ENCODE peak calls at places on chromosomes 5 and 9, in six cellular contexts. Y is GM12878, K is HepG2, H is SK-N-SH, F is K562, W is H1. L is an unnamed sample.

GRCh38 chr5:142883025-142883424 is 112.8 kb downstream of the ARHGAP26 start:
- DNase-seq in Y (no peak), K (no peak), H (no peak), F (no peak), W (no peak), L (no peak)

GRCh38 chr5:131968396-131968954 is 23.0 kb upstream of the MEIKIN start:
- DNase-seq in Y (no peak), K (no peak), H (no peak), F (no peak), W (no peak), L (no peak)

GRCh38 chr9:109735796-109736195 is 44.2 kb upstream of the PALM2AKAP2 start:
- DNase-seq in Y (no peak), K (no peak), H (no peak), F (no peak), W (no peak), L (no peak)

GRCh38 chr5:31106742-31107546 is 86.5 kb upstream of the CDH6 start:
- DNase-seq in Y (no peak), K (no peak), H (no peak), F (no peak), W (no peak), L (no peak)

GRCh38 chr9:107847977-107848376 is 358.4 kb upstream of the KLF4 start:
- DNase-seq in Y (no peak), K (no peak), H (no peak), F (no peak), W (no peak), L (no peak)

GRCh38 chr9:124810513-124811355 is 33.8 kb downstream of the OLFML2A start:
- DNase-seq in Y (no peak), K (peak; percentile 65), H (peak; percentile 27), F (no peak), W (peak; percentile 84), L (peak; percentile 74)

GRCh38 chr5:9562101-9562500 is 16.2 kb upstream of the SEMA5A start:
- DNase-seq in Y (no peak), K (no peak), H (no peak), F (no peak), W (no peak), L (no peak)

GRCh38 chr5:96176022-96176421 is 214.4 kb upstream of the ELL2 start:
- DNase-seq in Y (no peak), K (no peak), H (no peak), F (no peak), W (no peak), L (no peak)

GRCh38 chr5:149238540-149238939 is 33.1 kb upstream of the AFAP1L1 start:
- DNase-seq in Y (no peak), K (no peak), H (no peak), F (no peak), W (no peak), L (no peak)
- H3K9ac ChIP-seq in Y (no peak overlapping the region), K (no peak overlapping the region), H (no peak overlapping the region), F (no peak overlapping the region), W (no peak overlapping the region), L (no peak overlapping the region)

DNA sequence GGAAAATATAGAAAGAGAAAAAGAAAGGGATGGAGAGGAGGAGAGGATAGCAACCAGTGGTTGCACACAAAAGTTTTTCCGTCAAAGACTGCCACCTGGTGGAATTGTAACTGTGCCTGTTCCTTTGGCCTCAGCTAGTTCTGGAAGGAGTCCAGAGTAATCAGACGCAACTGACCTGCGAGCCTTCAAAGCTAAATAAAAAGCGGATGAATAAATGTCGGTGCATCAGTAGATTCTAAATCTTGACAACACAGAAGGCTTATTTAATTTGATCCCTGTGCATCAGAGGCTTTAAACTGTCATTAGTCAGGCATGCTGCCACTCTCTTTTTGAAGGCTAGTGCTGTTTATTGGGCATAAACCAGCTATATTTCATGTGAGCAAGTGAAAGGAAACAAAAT is 132.9 kb upstream of the ACO1 start:
- DNase-seq in Y (peak; percentile 13), K (peak; percentile 80), H (peak; percentile 72), F (no peak), W (peak; percentile 33), L (peak; percentile 24)
- TF ChIP-seq SIN3A in Y (no peak), K (no peak), H (no peak), F (no peak), W (no peak), L (no peak)

GRCh38 chr5:81679885-81680284 is 71.0 kb downstream of the SSBP2 start:
- DNase-seq in Y (no peak), K (no peak), H (no peak), F (no peak), W (no peak), L (no peak)
- TF ChIP-seq MAX in Y (no peak), K (no peak), H (no peak), F (no peak), W (no peak), L (no peak)

GRCh38 chr5:32936329-32936728 is 225.2 kb downstream of the NPR3 start:
- DNase-seq in Y (no peak), K (no peak), H (no peak), F (no peak), W (no peak), L (no peak)

GRCh38 chr5:32935292-32935691 is 224.2 kb downstream of the NPR3 start:
- DNase-seq in Y (no peak), K (no peak), H (no peak), F (no peak), W (no peak), L (no peak)

GRCh38 chr5:32932231-32932935 is 221.3 kb downstream of the NPR3 start:
- DNase-seq in Y (no peak), K (no peak), H (no peak), F (no peak), W (no peak), L (no peak)

GRCh38 chr5:32934529-32934928 is 223.4 kb downstream of the NPR3 start:
- DNase-seq in Y (no peak), K (no peak), H (no peak), F (no peak), W (no peak), L (no peak)

DNA sequence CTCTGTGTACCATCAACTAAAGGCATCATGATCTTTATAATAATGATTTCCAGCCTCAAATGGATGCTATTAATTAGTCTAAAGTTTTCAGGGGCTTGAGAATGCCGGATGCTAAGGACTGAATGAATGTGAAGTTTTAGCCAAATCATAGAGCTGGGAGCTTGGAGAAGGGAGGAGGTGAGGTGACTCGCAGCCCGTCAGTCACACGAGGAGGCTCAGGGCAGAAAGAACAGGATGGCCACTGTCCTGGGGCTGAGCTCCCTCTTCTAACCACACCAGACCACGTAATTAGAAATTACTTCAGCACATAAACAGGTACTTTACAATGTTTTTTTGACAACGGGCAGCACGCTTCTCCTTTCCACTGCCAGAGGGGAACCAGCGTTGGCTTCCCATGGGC is 222.6 kb downstream of the NPR3 start:
- DNase-seq in Y (no peak), K (no peak), H (no peak), F (no peak), W (no peak), L (no peak)
- H3K9ac ChIP-seq in Y (no peak overlapping the region), K (no peak overlapping the region), H (peak overlapping the region; percentile 16), F (no peak overlapping the region), W (no peak overlapping the region), L (no peak overlapping the region)

GRCh38 chr5:139666551-139666950 is 18.4 kb downstream of the CXXC5 start:
- DNase-seq in Y (no peak), K (no peak), H (no peak), F (no peak), W (no peak), L (no peak)
- TF ChIP-seq SIN3A in Y (no peak), K (no peak), H (no peak), F (no peak), W (no peak), L (no peak)

DNA sequence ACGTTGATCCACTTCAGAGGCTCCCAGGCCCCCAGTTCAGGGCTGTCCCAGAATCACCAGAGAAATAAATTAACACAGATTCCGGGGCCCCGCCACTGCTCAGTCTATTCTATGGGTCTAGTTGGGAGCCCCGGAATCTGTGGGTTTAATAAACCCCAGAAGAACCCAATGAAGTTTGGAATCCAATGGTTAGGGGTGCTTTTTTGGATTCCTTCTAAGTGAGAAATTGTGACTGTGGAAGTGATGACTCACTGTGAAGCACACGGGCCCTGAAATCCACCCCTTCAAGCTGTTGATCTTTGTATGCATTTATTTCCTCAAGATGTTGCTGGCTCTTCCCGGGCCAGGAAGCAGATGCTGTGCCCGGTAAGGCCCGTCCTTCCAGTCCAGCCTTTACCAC is 57.3 kb upstream of the SLC28A3 start:
- DNase-seq in Y (no peak), K (no peak), H (no peak), F (no peak), W (no peak), L (no peak)
- TF ChIP-seq MAX in Y (no peak), K (no peak), H (no peak), F (no peak), W (no peak), L (no peak)

L was measured in HCT116.